ENCODE peak calls at places on chromosomes 2 and 18, in four cellular contexts. X is CD8-positive, alpha-beta T cell; I is iPS-NIHi11; D is neural progenitor cell. C is an unnamed sample.

GRCh38 chr2:218582085-218582484 is 13.4 kb downstream of the CNOT9 start:
- DNase-seq in X (no peak), I (no peak), D (no peak), C (no peak)

GRCh38 chr2:30108851-30109250 is 38.0 kb upstream of the YPEL5 start:
- DNase-seq in X (no peak), I (no peak), D (no peak), C (no peak)

GRCh38 chr2:150610670-150611279 is 123.3 kb upstream of the RND3 start:
- DNase-seq in X (no peak), I (peak), D (peak), C (no peak)

GRCh38 chr2:46967990-46968647 is 52.5 kb upstream of the MCFD2 start:
- DNase-seq in X (no peak), I (peak), D (no peak), C (peak)

GRCh38 chr2:233764264-233764663 is 4.2 kb downstream of the UGT1A1 start:
- DNase-seq in X (no peak), I (no peak), D (no peak), C (no peak)

GRCh38 chr18:13564579-13564978 is 161.8 kb downstream of the FAM210A start:
- DNase-seq in X (no peak), I (no peak), D (no peak), C (no peak)

GRCh38 chr2:43358688-43359201 is 132.3 kb upstream of the ZFP36L2 start:
- DNase-seq in X (no peak), I (no peak), D (no peak), C (no peak)

GRCh38 chr2:239021224-239021623 is 173.3 kb downstream of the TWIST2 start:
- DNase-seq in X (no peak), I (no peak), D (no peak), C (no peak)

GRCh38 chr2:237644059-237644703 is 16.8 kb downstream of the LRRFIP1 start:
- DNase-seq in X (no peak), I (no peak), D (no peak), C (no peak)

GRCh38 chr2:30717081-30717650 is 90.1 kb downstream of the CAPN13 start:
- DNase-seq in X (no peak), I (no peak), D (no peak), C (no peak)

GRCh38 chr2:174125151-174125550 is 123.2 kb downstream of the OLA1 start:
- DNase-seq in X (no peak), I (no peak), D (peak), C (no peak)

GRCh38 chr2:240780023-240780831 is 39.8 kb downstream of the KIF1A start:
- DNase-seq in X (no peak), I (no peak), D (no peak), C (no peak)

GRCh38 chr18:12884521-12885323 is 685 bp upstream of the PTPN2 start:
- DNase-seq in X (no peak), I (no peak), D (no peak), C (no peak)

GRCh38 chr2:7866825-7867224 is 815.0 kb upstream of the ID2 start:
- DNase-seq in X (no peak), I (no peak), D (no peak), C (no peak)

GRCh38 chr2:151975460-151976414 is 123.1 kb downstream of the CACNB4 start:
- DNase-seq in X (no peak), I (no peak), D (no peak), C (no peak)

C was measured in omental fat pad.